ENCODE peak calls at places on chromosomes 6 and 20, in six cellular contexts. E is right lobe of liver, I is HCT116, M is gastrocnemius medialis, G is IMR-90, W is vagina. Q is an unnamed sample.
A peak's percentile ranks its signal among the peaks of the same experiment; 100 is the strongest.

GRCh38 chr20:10909803-10910202 is 236.0 kb upstream of the JAG1 start:
- DNase-seq in E (no peak), I (no peak), M (no peak), G (no peak), W (no peak), Q (no peak)

GRCh38 chr6:39561536-39562266 is 163.5 kb downstream of the KIF6 start:
- DNase-seq in E (peak; percentile 79), I (no peak), M (no peak), G (no peak), W (no peak), Q (no peak)

GRCh38 chr6:169965657-169966311 is 214.4 kb downstream of the ERMARD start:
- DNase-seq in E (peak; percentile 26), I (no peak), M (no peak), G (no peak), W (no peak), Q (no peak)

GRCh38 chr20:3042621-3043020 is 801 bp upstream of the GNRH2 start:
- DNase-seq in E (peak; percentile 87), I (no peak), M (no peak), G (no peak), W (no peak), Q (peak; percentile 20)

GRCh38 chr20:61949714-61950630 is 115.7 kb downstream of the TAF4 start:
- DNase-seq in E (peak; percentile 37), I (no peak), M (no peak), G (no peak), W (no peak), Q (no peak)

GRCh38 chr20:31661625-31662371 is 24.1 kb downstream of the COX4I2 start:
- DNase-seq in E (peak; percentile 86), I (peak; percentile 40), M (peak; percentile 60), G (peak; percentile 54), W (peak; percentile 92), Q (peak; percentile 84)

GRCh38 chr6:137234505-137234863 is 15.3 kb upstream of the IFNGR1 start:
- DNase-seq in E (no peak), I (no peak), M (no peak), G (no peak), W (no peak), Q (no peak)

GRCh38 chr6:82331031-82331773 is 32.4 kb upstream of the TPBG start:
- DNase-seq in E (no peak), I (no peak), M (no peak), G (peak; percentile 42), W (no peak), Q (no peak)

GRCh38 chr20:36575066-36575743 is 1.8 kb downstream of the TGIF2 start:
- DNase-seq in E (peak; percentile 65), I (no peak), M (no peak), G (peak; percentile 54), W (no peak), Q (peak; percentile 38)

DNA sequence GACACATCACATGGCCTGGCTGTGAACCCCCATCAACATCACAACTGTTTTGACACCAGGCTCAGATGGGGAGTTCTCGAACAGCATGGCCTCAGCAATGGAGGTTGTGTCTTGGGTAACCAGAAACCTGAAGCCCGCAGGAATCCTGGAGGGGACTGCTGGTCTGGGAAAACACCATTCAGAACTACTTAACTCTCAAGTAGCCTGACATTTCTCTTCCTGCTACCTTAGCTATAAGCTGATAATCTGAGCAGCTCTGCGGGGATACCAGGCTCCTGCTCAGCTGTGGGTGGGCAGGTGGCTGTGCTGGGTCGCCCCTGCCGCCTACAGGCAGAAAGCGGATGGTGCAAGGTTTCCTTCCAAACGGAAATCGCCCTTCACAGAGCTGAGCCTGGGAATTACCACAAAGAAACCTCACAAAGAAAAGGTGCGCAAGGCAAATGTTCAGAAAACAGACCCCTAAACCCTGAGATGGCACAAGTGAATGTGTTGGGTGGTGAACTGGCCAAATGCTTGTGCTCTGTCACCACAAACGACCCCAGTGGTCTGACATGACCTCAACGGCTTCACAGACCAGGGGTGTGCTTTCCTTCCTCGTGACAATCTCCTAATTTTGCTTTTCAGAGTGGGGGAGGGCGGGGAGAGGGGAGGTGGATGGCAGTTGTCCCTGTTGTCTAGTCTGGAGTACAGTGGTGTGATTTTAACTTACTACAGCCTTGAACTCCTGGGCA is 29.5 kb downstream of the SNX5 start:
- DNase-seq in E (peak; percentile 65), I (peak; percentile 22), M (no peak), G (peak; percentile 67), W (no peak), Q (peak; percentile 64)
- TF ChIP-seq POLR2A in E (no peak), I (no peak), M (no peak), G (no peak), W (no peak), Q (no peak)

DNA sequence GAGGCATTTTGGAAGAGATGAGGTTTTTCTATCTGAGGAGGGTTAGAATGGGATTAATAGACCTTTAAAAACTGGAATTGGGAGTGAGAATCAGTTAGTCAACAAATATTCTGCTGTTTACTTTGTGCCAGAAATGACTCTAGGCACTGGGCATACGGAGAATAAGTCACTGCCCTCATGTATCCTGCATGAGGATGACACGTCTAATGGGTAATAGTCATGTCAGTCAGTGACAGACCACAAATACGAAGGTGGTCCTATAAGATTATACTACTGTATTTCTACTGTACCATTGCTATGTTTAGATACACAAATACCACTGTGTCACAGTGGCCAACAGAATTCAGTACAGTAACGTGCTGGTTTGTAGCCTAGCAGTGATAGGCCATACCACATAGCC is 30.7 kb downstream of the ZFAND3 start:
- DNase-seq in E (no peak), I (no peak), M (no peak), G (no peak), W (no peak), Q (no peak)
- H3K4me1 ChIP-seq in E (peaks cover 29% of the 10 kb centered on the region), I (peaks cover 15% of the 10 kb centered on the region), M (peaks cover 49% of the 10 kb centered on the region), G (peaks cover 9% of the 10 kb centered on the region), W (peaks cover 72% of the 10 kb centered on the region), Q (no peaks in the 10 kb centered on the region)

GRCh38 chr6:31664790-31665500 is at the start of gene GPANK1:
- DNase-seq in E (peak; percentile 93), I (peak; percentile 93), M (peak; percentile 93), G (peak; percentile 94), W (peak; percentile 96), Q (peak; percentile 95)
- TF ChIP-seq POLR2A in E (peak; percentile 54), I (no peak), M (peak; percentile 79), G (no peak), W (no peak), Q (peak; percentile 62)

DNA sequence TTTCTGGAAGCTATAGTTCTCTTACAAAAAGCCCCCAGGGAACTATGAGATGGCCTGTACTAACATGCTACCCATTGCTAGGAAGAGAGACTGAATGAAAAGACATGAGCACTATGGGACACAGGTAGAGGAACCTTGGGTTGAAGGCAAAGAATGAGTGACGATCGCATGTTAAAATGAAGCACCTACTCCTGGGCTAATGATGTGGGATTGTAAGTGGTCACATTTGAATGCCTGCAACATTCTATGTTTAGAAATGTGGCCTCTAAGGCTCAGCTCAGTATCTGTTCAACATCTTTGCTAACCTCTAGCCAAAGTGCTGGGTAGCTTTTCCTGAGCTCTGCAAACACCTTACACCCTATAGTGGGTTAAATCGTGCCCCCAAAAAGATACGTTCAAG is 5.2 kb upstream of the ZC3H12D start:
- DNase-seq in E (no peak), I (no peak), M (no peak), G (no peak), W (no peak), Q (no peak)
- H3K4me1 ChIP-seq in E (no peaks in the 10 kb centered on the region), I (peaks cover 8% of the 10 kb centered on the region), M (peaks cover 9% of the 10 kb centered on the region), G (peaks cover 3% of the 10 kb centered on the region), W (peaks cover 8% of the 10 kb centered on the region), Q (peaks cover 3% of the 10 kb centered on the region)

Q was measured in tibial nerve.